ENCODE peak calls at places on chromosomes 3 and 15, in eight cellular contexts. F is GM23338; M is cardiac muscle cell; I is naive thymus-derived CD4-positive, alpha-beta T cell; H is ovary; D is breast epithelium; U is aorta; X is iPS DF 6.9. G is an unnamed sample. For H3K4me1, the result is how much of the 10 kb centered on the place peaks cover.

GRCh38 chr15:99438691-99439523 is 126.9 kb upstream of the MEF2A start:
- DNase-seq in F (peak), M (no peak), I (peak), H (no peak), D (peak), U (peak), X (no peak), G (no peak)

GRCh38 chr3:188520466-188520865 is 366.5 kb downstream of the LPP start:
- DNase-seq in F (no peak), M (no peak), I (no peak), H (no peak), D (no peak), U (no peak), X (no peak), G (no peak)

GRCh38 chr3:192194081-192194480 is 533.3 kb downstream of the FGF12 start:
- DNase-seq in F (no peak), M (no peak), I (no peak), H (no peak), D (no peak), U (no peak), X (no peak), G (no peak)

GRCh38 chr3:111582114-111582461 is 13.1 kb downstream of the ZBED2 start:
- DNase-seq in F (no peak), M (peak), I (no peak), H (no peak), D (no peak), U (no peak), X (no peak), G (no peak)

GRCh38 chr3:43970351-43970750 is 271.3 kb upstream of the TOPAZ1 start:
- DNase-seq in F (no peak), M (no peak), I (no peak), H (no peak), D (no peak), U (no peak), X (no peak), G (no peak)

GRCh38 chr3:111080357-111080937 is 8.8 kb downstream of the NECTIN3 start:
- DNase-seq in F (peak), M (peak), I (no peak), H (no peak), D (no peak), U (no peak), X (no peak), G (no peak)

GRCh38 chr15:72197460-72198409 is at the start of gene GRAMD2A:
- DNase-seq in F (peak), M (peak), I (no peak), H (no peak), D (no peak), U (no peak), X (no peak), G (no peak)

GRCh38 chr3:24867783-24868182 is 373.1 kb upstream of the THRB start:
- DNase-seq in F (no peak), M (no peak), I (no peak), H (no peak), D (no peak), U (no peak), X (no peak), G (no peak)

GRCh38 chr3:27721717-27722564 is at the start of gene EOMES:
- DNase-seq in F (peak), M (peak), I (peak), H (no peak), D (no peak), U (no peak), X (no peak), G (peak)

GRCh38 chr3:123815981-123816380 is 68.2 kb downstream of the MYLK start:
- DNase-seq in F (no peak), M (no peak), I (no peak), H (no peak), D (no peak), U (no peak), X (no peak), G (no peak)

GRCh38 chr3:189457201-189457607 is 174.0 kb upstream of the TP63 start:
- DNase-seq in F (no peak), M (peak), I (no peak), H (no peak), D (no peak), U (no peak), X (no peak), G (no peak)

GRCh38 chr15:89783111-89783860 is 7.2 kb downstream of the MESP2 start:
- DNase-seq in F (peak), M (peak), I (no peak), H (no peak), D (no peak), U (no peak), X (no peak), G (no peak)

GRCh38 chr15:74423443-74424257 is 10.1 kb downstream of the SEMA7A start:
- DNase-seq in F (no peak), M (no peak), I (no peak), H (peak), D (no peak), U (no peak), X (no peak), G (no peak)

GRCh38 chr15:28991236-28992171 is 105.7 kb downstream of the APBA2 start:
- DNase-seq in F (no peak), M (no peak), I (no peak), H (no peak), D (no peak), U (no peak), X (no peak), G (no peak)

GRCh38 chr3:180402463-180403073 is 199.4 kb upstream of the TTC14 start:
- DNase-seq in F (no peak), M (no peak), I (no peak), H (no peak), D (no peak), U (no peak), X (no peak), G (no peak)

GRCh38 chr3:150956376-150956775 is 16.2 kb downstream of the CLRN1 start:
- DNase-seq in F (no peak), M (peak), I (no peak), H (no peak), D (no peak), U (no peak), X (no peak), G (no peak)

GRCh38 chr15:85542895-85543331 is 162.5 kb downstream of the AKAP13 start:
- DNase-seq in F (no peak), M (no peak), I (no peak), H (no peak), D (no peak), U (no peak), X (no peak), G (no peak)

GRCh38 chr3:127472506-127472905 is 118.0 kb downstream of the TPRA1 start:
- DNase-seq in F (no peak), M (no peak), I (no peak), H (no peak), D (no peak), U (no peak), X (no peak), G (no peak)

GRCh38 chr15:67109141-67110034 is 44.0 kb downstream of the SMAD3 start:
- DNase-seq in F (peak), M (peak), I (no peak), H (peak), D (no peak), U (peak), X (no peak), G (peak)

GRCh38 chr3:65960087-65960486 is 78.6 kb downstream of the MAGI1 start:
- DNase-seq in F (no peak), M (peak), I (no peak), H (no peak), D (no peak), U (no peak), X (no peak), G (no peak)
- H3K4me1 ChIP-seq in F (under half), M (under half), I (under half), H (under half), D (under half), U (under half), X (under half), G (under half)

DNA sequence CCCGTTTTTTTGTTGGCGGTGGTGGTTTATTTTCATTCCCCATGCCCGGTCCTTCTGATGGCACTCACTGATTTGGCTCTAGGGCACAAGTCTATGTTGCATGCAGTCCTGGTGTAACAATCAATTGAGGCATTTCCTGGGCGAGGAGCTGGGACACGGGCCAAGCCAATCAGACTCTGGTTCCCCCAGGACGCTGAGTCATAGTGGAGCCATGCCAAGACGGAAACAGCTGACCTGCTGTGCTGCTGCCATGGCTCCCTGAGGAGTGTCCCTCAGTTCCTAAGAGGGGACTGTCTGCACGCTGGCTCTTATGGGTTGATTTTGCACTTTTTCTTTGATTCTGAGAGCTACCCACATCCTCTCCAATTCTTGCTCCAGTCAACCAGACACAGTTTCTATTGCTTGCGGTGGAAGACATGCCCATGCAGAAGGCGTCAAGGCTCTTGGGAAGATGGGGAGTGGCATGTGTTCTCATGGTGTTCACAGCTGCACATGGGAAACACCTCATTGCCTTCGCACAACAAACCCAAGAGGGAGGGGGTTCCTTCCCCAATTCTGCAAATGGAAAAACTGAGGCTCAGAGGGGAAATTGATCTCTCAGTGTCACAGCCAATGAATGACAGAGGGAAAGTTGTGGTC is 28.4 kb upstream of the ALDH1L1 start:
- DNase-seq in F (no peak), M (peak), I (no peak), H (peak), D (peak), U (peak), X (no peak), G (peak)
- H3K27ac ChIP-seq in F (no peak), M (no peak), I (no peak), H (no peak), D (no peak), U (peak), X (no peak), G (no peak)

DNA sequence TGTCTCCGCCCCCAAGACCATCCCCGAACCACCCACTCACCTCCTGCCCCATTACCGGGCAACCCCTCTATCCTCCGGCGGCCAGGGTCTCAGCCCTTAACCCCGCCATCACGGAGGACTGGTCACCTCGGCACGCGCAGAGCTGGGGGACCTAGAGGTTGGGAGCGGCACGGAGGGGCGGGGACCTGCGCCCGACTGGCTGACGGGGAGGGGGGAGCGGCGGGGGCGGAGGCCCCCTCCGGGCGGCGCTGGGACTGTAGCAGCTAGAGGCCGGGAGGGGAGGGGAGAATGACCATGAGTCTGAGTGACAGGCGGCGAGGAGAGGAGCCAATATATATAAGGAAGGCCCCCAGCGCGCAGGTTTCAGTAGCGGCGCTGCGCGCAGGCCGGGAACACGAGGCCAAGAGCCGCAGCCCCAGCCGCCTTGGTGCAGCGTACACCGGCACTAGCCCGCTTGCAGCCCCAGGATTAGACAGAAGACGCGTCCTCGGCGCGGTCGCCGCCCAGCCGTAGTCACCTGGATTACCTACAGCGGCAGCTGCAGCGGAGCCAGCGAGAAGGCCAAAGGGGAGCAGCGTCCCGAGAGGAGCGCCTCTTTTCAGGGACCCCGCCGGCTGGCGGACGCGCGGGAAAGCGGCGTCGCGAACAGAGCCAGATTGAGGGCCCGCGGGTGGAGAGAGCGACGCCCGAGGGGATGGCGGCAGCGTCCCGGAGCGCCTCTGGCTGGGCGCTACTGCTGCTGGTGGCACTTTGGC is at the start of gene DLL4:
- DNase-seq in F (peak), M (peak), I (peak), H (peak), D (peak), U (peak), X (no peak), G (peak)
- H3K4me1 ChIP-seq in F (under half), M (under half), I (under half), H (under half), D (under half), U (under half), X (under half), G (under half)

GRCh38 chr3:170486398-170486797 is 67.7 kb downstream of the CLDN11 start:
- DNase-seq in F (no peak), M (no peak), I (no peak), H (no peak), D (no peak), U (no peak), X (no peak), G (no peak)
- H3K27ac ChIP-seq in F (no peak), M (no peak), I (no peak), H (no peak), D (no peak), U (no peak), X (no peak), G (no peak)

GRCh38 chr3:48143977-48144376 is 44.2 kb downstream of the CDC25A start:
- DNase-seq in F (no peak), M (no peak), I (no peak), H (no peak), D (no peak), U (no peak), X (no peak), G (no peak)
- H3K4me1 ChIP-seq in F (under half), M (under half), I (under half), H (under half), D (under half), U (under half), X (under half), G (under half)

GRCh38 chr15:77025066-77025435 is 30.1 kb downstream of the PSTPIP1 start:
- DNase-seq in F (no peak), M (no peak), I (no peak), H (no peak), D (no peak), U (peak), X (no peak), G (no peak)
- H3K27ac ChIP-seq in F (no peak), M (no peak), I (peak), H (no peak), D (no peak), U (no peak), X (no peak), G (no peak)

GRCh38 chr3:65605876-65606432 is 432.8 kb downstream of the MAGI1 start:
- DNase-seq in F (no peak), M (peak), I (no peak), H (no peak), D (no peak), U (no peak), X (no peak), G (no peak)
- H3K4me1 ChIP-seq in F (under half), M (under half), I (under half), H (under half), D (under half), U (under half), X (under half), G (under half)

GRCh38 chr3:183826854-183827253 is 1.5 kb upstream of the MAP6D1 start:
- DNase-seq in F (peak), M (no peak), I (no peak), H (no peak), D (no peak), U (no peak), X (no peak), G (no peak)

GRCh38 chr3:183826448-183826847 is 1.1 kb upstream of the MAP6D1 start:
- DNase-seq in F (no peak), M (no peak), I (no peak), H (no peak), D (no peak), U (no peak), X (no peak), G (no peak)

GRCh38 chr3:183824761-183825379 is 507 bp downstream of the MAP6D1 start:
- DNase-seq in F (peak), M (peak), I (peak), H (no peak), D (no peak), U (no peak), X (no peak), G (no peak)

GRCh38 chr3:183823963-183824362 is 1.4 kb downstream of the MAP6D1 start:
- DNase-seq in F (peak), M (no peak), I (no peak), H (no peak), D (no peak), U (no peak), X (no peak), G (no peak)

GRCh38 chr3:183825380-183826161 is at the start of gene MAP6D1:
- DNase-seq in F (peak), M (peak), I (peak), H (no peak), D (no peak), U (no peak), X (peak), G (peak)
- H3K27ac ChIP-seq in F (peak), M (no peak), I (peak), H (no peak), D (no peak), U (no peak), X (no peak), G (no peak)

GRCh38 chr3:145422541-145422940 is 738.4 kb downstream of the PLOD2 start:
- DNase-seq in F (no peak), M (no peak), I (no peak), H (no peak), D (no peak), U (no peak), X (no peak), G (no peak)

DNA sequence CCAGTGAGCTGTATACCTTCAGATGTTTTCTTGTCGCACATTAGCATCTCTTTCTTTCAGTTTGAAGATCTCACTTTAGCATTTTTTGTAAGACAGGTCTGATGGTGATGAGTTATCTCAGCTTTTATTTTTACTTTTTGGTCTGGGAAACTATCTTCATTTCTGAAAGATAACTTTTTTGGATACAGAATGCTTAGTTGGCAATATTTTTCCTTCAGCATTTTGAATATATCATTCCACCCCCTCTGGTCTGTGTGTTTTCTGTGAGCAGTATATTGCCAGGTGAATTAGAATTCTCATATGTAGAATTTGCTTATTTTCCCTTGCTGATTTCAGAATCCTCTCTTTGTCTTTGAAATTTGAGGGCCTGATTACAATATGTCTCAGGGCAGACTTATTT is 743.3 kb downstream of the PLOD2 start:
- DNase-seq in F (no peak), M (no peak), I (no peak), H (no peak), D (no peak), U (no peak), X (no peak), G (no peak)
- H3K4me1 ChIP-seq in F (under half), M (under half), I (under half), H (under half), D (under half), U (under half), X (under half), G (under half)

GRCh38 chr3:10198226-10198625 is 33.5 kb downstream of the IRAK2 start:
- DNase-seq in F (no peak), M (no peak), I (no peak), H (no peak), D (no peak), U (no peak), X (no peak), G (no peak)

GRCh38 chr3:10196389-10197052 is 31.8 kb downstream of the IRAK2 start:
- DNase-seq in F (no peak), M (peak), I (no peak), H (no peak), D (no peak), U (no peak), X (no peak), G (no peak)

GRCh38 chr3:10194328-10195071 is 29.8 kb downstream of the IRAK2 start:
- DNase-seq in F (no peak), M (no peak), I (peak), H (no peak), D (peak), U (peak), X (no peak), G (peak)

GRCh38 chr3:10195692-10196091 is 31.0 kb downstream of the IRAK2 start:
- DNase-seq in F (no peak), M (no peak), I (no peak), H (no peak), D (no peak), U (no peak), X (no peak), G (no peak)

DNA sequence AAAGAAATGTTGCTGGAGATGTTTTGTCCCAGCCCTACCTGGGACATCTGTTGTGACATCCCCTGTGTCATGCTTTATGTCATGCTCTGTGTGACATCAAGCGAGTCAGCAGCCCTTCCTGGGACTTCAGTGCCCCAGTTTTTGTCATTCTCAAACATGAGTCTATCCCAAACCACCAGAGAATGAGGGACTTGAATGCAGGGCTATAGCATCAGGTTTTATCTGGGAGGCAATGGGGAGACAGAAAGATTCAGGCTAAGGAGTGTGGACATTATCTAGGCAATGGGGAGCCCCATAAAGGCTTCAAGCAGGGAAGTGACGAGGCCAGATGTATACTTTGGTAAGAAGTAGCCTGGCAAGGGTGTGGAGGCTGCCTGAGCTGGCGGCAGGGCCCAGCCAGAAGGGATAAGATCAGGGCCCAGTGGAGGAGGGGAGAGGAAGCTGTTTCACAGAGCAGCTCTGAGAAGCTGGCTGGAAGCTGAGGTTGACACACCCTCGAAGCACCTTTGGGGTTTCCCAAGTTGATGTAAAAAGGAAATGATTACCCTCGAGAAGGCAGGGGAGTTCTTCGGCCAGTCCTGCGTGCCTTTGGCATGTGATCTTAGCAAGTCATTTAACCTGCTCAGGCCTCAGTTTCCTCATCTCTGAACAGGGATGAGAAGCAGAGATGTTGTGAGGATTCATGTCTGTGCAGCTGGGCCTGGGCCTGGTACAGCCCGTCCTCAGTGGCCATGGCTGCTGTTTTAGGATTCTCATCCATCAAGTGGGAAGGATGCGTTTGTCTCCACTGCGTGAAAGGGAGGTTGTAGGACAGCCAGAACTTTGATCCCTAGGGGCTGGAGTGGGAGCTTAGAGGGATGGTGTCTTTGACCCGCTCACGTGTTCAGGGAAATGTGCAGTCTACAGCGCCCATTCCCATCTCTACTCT is 34.3 kb downstream of the IRAK2 start:
- DNase-seq in F (no peak), M (peak), I (peak), H (no peak), D (peak), U (no peak), X (no peak), G (peak)
- H3K27ac ChIP-seq in F (no peak), M (no peak), I (peak), H (no peak), D (peak), U (no peak), X (no peak), G (peak)